ENCODE peak calls at places on chromosome 19, in six cellular contexts. One of them, this sample, is unnamed.

GRCh38 chr19:39915101-39915847 is 19.2 kb downstream of the FCGBP start:
- DNase-seq in SW480: no peak
- DNase-seq in stimulated activated CD4-positive, alpha-beta T cell treated with anti-CD3 and anti-CD28 coated beads, Interleukin-15, amount 100 ng/mL, for 1 hour: no peak
- DNase-seq in kidney epithelial cell: no peak
- DNase-seq in HEK293T: no peak
- DNase-seq in fibroblast of gingiva: no peak
- DNase-seq in this sample: no peak

GRCh38 chr19:58022283-58022660 is 11.6 kb upstream of the ZSCAN1 start:
- DNase-seq in SW480: no peak
- DNase-seq in stimulated activated CD4-positive, alpha-beta T cell treated with anti-CD3 and anti-CD28 coated beads, Interleukin-15, amount 100 ng/mL, for 1 hour: no peak
- DNase-seq in kidney epithelial cell: no peak
- DNase-seq in HEK293T: no peak
- DNase-seq in fibroblast of gingiva: no peak
- DNase-seq in this sample: no peak

GRCh38 chr19:34667349-34668076 is 9.4 kb downstream of the SCGB2B2 start:
- DNase-seq in SW480: no peak
- DNase-seq in stimulated activated CD4-positive, alpha-beta T cell treated with anti-CD3 and anti-CD28 coated beads, Interleukin-15, amount 100 ng/mL, for 1 hour: no peak
- DNase-seq in kidney epithelial cell: no peak
- DNase-seq in HEK293T: no peak
- DNase-seq in fibroblast of gingiva: peak
- DNase-seq in this sample: peak

GRCh38 chr19:8224394-8225145 is 15.4 kb downstream of the CERS4 start:
- DNase-seq in SW480: no peak
- DNase-seq in stimulated activated CD4-positive, alpha-beta T cell treated with anti-CD3 and anti-CD28 coated beads, Interleukin-15, amount 100 ng/mL, for 1 hour: no peak
- DNase-seq in kidney epithelial cell: no peak
- DNase-seq in HEK293T: no peak
- DNase-seq in fibroblast of gingiva: no peak
- DNase-seq in this sample: no peak

GRCh38 chr19:5947435-5947834 is 30.5 kb downstream of the RANBP3 start:
- DNase-seq in SW480: no peak
- DNase-seq in stimulated activated CD4-positive, alpha-beta T cell treated with anti-CD3 and anti-CD28 coated beads, Interleukin-15, amount 100 ng/mL, for 1 hour: no peak
- DNase-seq in kidney epithelial cell: no peak
- DNase-seq in HEK293T: no peak
- DNase-seq in fibroblast of gingiva: peak
- DNase-seq in this sample: no peak

GRCh38 chr19:3062165-3063105 is at the start of gene TLE5:
- DNase-seq in SW480: no peak
- DNase-seq in stimulated activated CD4-positive, alpha-beta T cell treated with anti-CD3 and anti-CD28 coated beads, Interleukin-15, amount 100 ng/mL, for 1 hour: peak
- DNase-seq in kidney epithelial cell: no peak
- DNase-seq in HEK293T: peak
- DNase-seq in fibroblast of gingiva: peak
- DNase-seq in this sample: peak

GRCh38 chr19:1987197-1988187 is 28.0 kb downstream of the BTBD2 start:
- DNase-seq in SW480: no peak
- DNase-seq in stimulated activated CD4-positive, alpha-beta T cell treated with anti-CD3 and anti-CD28 coated beads, Interleukin-15, amount 100 ng/mL, for 1 hour: no peak
- DNase-seq in kidney epithelial cell: no peak
- DNase-seq in HEK293T: no peak
- DNase-seq in fibroblast of gingiva: no peak
- DNase-seq in this sample: no peak

GRCh38 chr19:4291200-4291732 is 10.9 kb downstream of the TMIGD2 start:
- DNase-seq in SW480: no peak
- DNase-seq in stimulated activated CD4-positive, alpha-beta T cell treated with anti-CD3 and anti-CD28 coated beads, Interleukin-15, amount 100 ng/mL, for 1 hour: no peak
- DNase-seq in kidney epithelial cell: no peak
- DNase-seq in HEK293T: no peak
- DNase-seq in fibroblast of gingiva: no peak
- DNase-seq in this sample: no peak

GRCh38 chr19:19321143-19321577 is 531 bp downstream of the MAU2 start:
- DNase-seq in SW480: peak
- DNase-seq in stimulated activated CD4-positive, alpha-beta T cell treated with anti-CD3 and anti-CD28 coated beads, Interleukin-15, amount 100 ng/mL, for 1 hour: no peak
- DNase-seq in kidney epithelial cell: no peak
- DNase-seq in HEK293T: no peak
- DNase-seq in fibroblast of gingiva: no peak
- DNase-seq in this sample: no peak

GRCh38 chr19:14300281-14300680 is 81.0 kb upstream of the ADGRE5 start:
- DNase-seq in SW480: peak
- DNase-seq in stimulated activated CD4-positive, alpha-beta T cell treated with anti-CD3 and anti-CD28 coated beads, Interleukin-15, amount 100 ng/mL, for 1 hour: no peak
- DNase-seq in kidney epithelial cell: no peak
- DNase-seq in HEK293T: no peak
- DNase-seq in fibroblast of gingiva: no peak
- DNase-seq in this sample: no peak

GRCh38 chr19:7961930-7962626 is 18.6 kb upstream of the TIMM44 start:
- DNase-seq in SW480: no peak
- DNase-seq in stimulated activated CD4-positive, alpha-beta T cell treated with anti-CD3 and anti-CD28 coated beads, Interleukin-15, amount 100 ng/mL, for 1 hour: no peak
- DNase-seq in kidney epithelial cell: no peak
- DNase-seq in HEK293T: no peak
- DNase-seq in fibroblast of gingiva: no peak
- DNase-seq in this sample: no peak

GRCh38 chr19:38251564-38252051 is 4.6 kb downstream of the PPP1R14A start:
- DNase-seq in SW480: no peak
- DNase-seq in stimulated activated CD4-positive, alpha-beta T cell treated with anti-CD3 and anti-CD28 coated beads, Interleukin-15, amount 100 ng/mL, for 1 hour: no peak
- DNase-seq in kidney epithelial cell: no peak
- DNase-seq in HEK293T: no peak
- DNase-seq in fibroblast of gingiva: no peak
- DNase-seq in this sample: no peak

GRCh38 chr19:50796634-50797428 is 6.6 kb downstream of the ACP4 start:
- DNase-seq in SW480: no peak
- DNase-seq in stimulated activated CD4-positive, alpha-beta T cell treated with anti-CD3 and anti-CD28 coated beads, Interleukin-15, amount 100 ng/mL, for 1 hour: no peak
- DNase-seq in kidney epithelial cell: no peak
- DNase-seq in HEK293T: no peak
- DNase-seq in fibroblast of gingiva: no peak
- DNase-seq in this sample: no peak

GRCh38 chr19:5718579-5719273 is 1.2 kb downstream of the LONP1 start:
- DNase-seq in SW480: peak
- DNase-seq in stimulated activated CD4-positive, alpha-beta T cell treated with anti-CD3 and anti-CD28 coated beads, Interleukin-15, amount 100 ng/mL, for 1 hour: no peak
- DNase-seq in kidney epithelial cell: peak
- DNase-seq in HEK293T: no peak
- DNase-seq in fibroblast of gingiva: peak
- DNase-seq in this sample: peak

GRCh38 chr19:38617283-38617763 is 430 bp downstream of the MAP4K1 start:
- DNase-seq in SW480: no peak
- DNase-seq in stimulated activated CD4-positive, alpha-beta T cell treated with anti-CD3 and anti-CD28 coated beads, Interleukin-15, amount 100 ng/mL, for 1 hour: peak
- DNase-seq in kidney epithelial cell: no peak
- DNase-seq in HEK293T: no peak
- DNase-seq in fibroblast of gingiva: no peak
- DNase-seq in this sample: no peak

GRCh38 chr19:33207040-33207620 is 13.0 kb downstream of the LRP3 start:
- DNase-seq in SW480: no peak
- DNase-seq in stimulated activated CD4-positive, alpha-beta T cell treated with anti-CD3 and anti-CD28 coated beads, Interleukin-15, amount 100 ng/mL, for 1 hour: no peak
- DNase-seq in kidney epithelial cell: no peak
- DNase-seq in HEK293T: no peak
- DNase-seq in fibroblast of gingiva: no peak
- DNase-seq in this sample: no peak

GRCh38 chr19:50649433-50650391 is at the start of gene C19orf81:
- DNase-seq in SW480: peak
- DNase-seq in stimulated activated CD4-positive, alpha-beta T cell treated with anti-CD3 and anti-CD28 coated beads, Interleukin-15, amount 100 ng/mL, for 1 hour: no peak
- DNase-seq in kidney epithelial cell: no peak
- DNase-seq in HEK293T: peak
- DNase-seq in fibroblast of gingiva: no peak
- DNase-seq in this sample: peak

GRCh38 chr19:10339380-10339960 is at the start of gene ICAM3:
- DNase-seq in SW480: no peak
- DNase-seq in stimulated activated CD4-positive, alpha-beta T cell treated with anti-CD3 and anti-CD28 coated beads, Interleukin-15, amount 100 ng/mL, for 1 hour: peak
- DNase-seq in kidney epithelial cell: no peak
- DNase-seq in HEK293T: no peak
- DNase-seq in fibroblast of gingiva: no peak
- DNase-seq in this sample: no peak

GRCh38 chr19:48740705-48741030 is 258 bp upstream of the RASIP1 start:
- DNase-seq in SW480: no peak
- DNase-seq in stimulated activated CD4-positive, alpha-beta T cell treated with anti-CD3 and anti-CD28 coated beads, Interleukin-15, amount 100 ng/mL, for 1 hour: no peak
- DNase-seq in kidney epithelial cell: no peak
- DNase-seq in HEK293T: no peak
- DNase-seq in fibroblast of gingiva: no peak
- DNase-seq in this sample: no peak

GRCh38 chr19:17475541-17476115 is 5.3 kb downstream of the SLC27A1 start:
- DNase-seq in SW480: peak
- DNase-seq in stimulated activated CD4-positive, alpha-beta T cell treated with anti-CD3 and anti-CD28 coated beads, Interleukin-15, amount 100 ng/mL, for 1 hour: no peak
- DNase-seq in kidney epithelial cell: no peak
- DNase-seq in HEK293T: no peak
- DNase-seq in fibroblast of gingiva: peak
- DNase-seq in this sample: peak

GRCh38 chr19:10888421-10888866 is 17.1 kb downstream of the CARM1 start:
- DNase-seq in SW480: no peak
- DNase-seq in stimulated activated CD4-positive, alpha-beta T cell treated with anti-CD3 and anti-CD28 coated beads, Interleukin-15, amount 100 ng/mL, for 1 hour: no peak
- DNase-seq in kidney epithelial cell: no peak
- DNase-seq in HEK293T: no peak
- DNase-seq in fibroblast of gingiva: no peak
- DNase-seq in this sample: no peak

GRCh38 chr19:16016226-16017137 is 59.8 kb upstream of the TPM4 start:
- DNase-seq in SW480: no peak
- DNase-seq in stimulated activated CD4-positive, alpha-beta T cell treated with anti-CD3 and anti-CD28 coated beads, Interleukin-15, amount 100 ng/mL, for 1 hour: no peak
- DNase-seq in kidney epithelial cell: no peak
- DNase-seq in HEK293T: no peak
- DNase-seq in fibroblast of gingiva: no peak
- DNase-seq in this sample: no peak

GRCh38 chr19:15284091-15284490 is 48.2 kb downstream of the BRD4 start:
- DNase-seq in SW480: no peak
- DNase-seq in stimulated activated CD4-positive, alpha-beta T cell treated with anti-CD3 and anti-CD28 coated beads, Interleukin-15, amount 100 ng/mL, for 1 hour: no peak
- DNase-seq in kidney epithelial cell: no peak
- DNase-seq in HEK293T: no peak
- DNase-seq in fibroblast of gingiva: no peak
- DNase-seq in this sample: no peak

GRCh38 chr19:35355851-35356460 is 2.3 kb upstream of the FFAR3 start:
- DNase-seq in SW480: no peak
- DNase-seq in stimulated activated CD4-positive, alpha-beta T cell treated with anti-CD3 and anti-CD28 coated beads, Interleukin-15, amount 100 ng/mL, for 1 hour: no peak
- DNase-seq in kidney epithelial cell: no peak
- DNase-seq in HEK293T: no peak
- DNase-seq in fibroblast of gingiva: no peak
- DNase-seq in this sample: no peak

GRCh38 chr19:38149597-38149996 is 74.4 kb downstream of the DPF1 start:
- DNase-seq in SW480: no peak
- DNase-seq in stimulated activated CD4-positive, alpha-beta T cell treated with anti-CD3 and anti-CD28 coated beads, Interleukin-15, amount 100 ng/mL, for 1 hour: no peak
- DNase-seq in kidney epithelial cell: no peak
- DNase-seq in HEK293T: peak
- DNase-seq in fibroblast of gingiva: no peak
- DNase-seq in this sample: peak

GRCh38 chr19:2243274-2244121 is 5.6 kb upstream of the AMH start:
- DNase-seq in SW480: no peak
- DNase-seq in stimulated activated CD4-positive, alpha-beta T cell treated with anti-CD3 and anti-CD28 coated beads, Interleukin-15, amount 100 ng/mL, for 1 hour: no peak
- DNase-seq in kidney epithelial cell: no peak
- DNase-seq in HEK293T: no peak
- DNase-seq in fibroblast of gingiva: no peak
- DNase-seq in this sample: no peak

GRCh38 chr19:48962029-48962848 is 2.9 kb upstream of the FTL start:
- DNase-seq in SW480: peak
- DNase-seq in stimulated activated CD4-positive, alpha-beta T cell treated with anti-CD3 and anti-CD28 coated beads, Interleukin-15, amount 100 ng/mL, for 1 hour: peak
- DNase-seq in kidney epithelial cell: no peak
- DNase-seq in HEK293T: no peak
- DNase-seq in fibroblast of gingiva: peak
- DNase-seq in this sample: peak

GRCh38 chr19:2041686-2042484 is 9.2 kb downstream of the MKNK2 start:
- DNase-seq in SW480: peak
- DNase-seq in stimulated activated CD4-positive, alpha-beta T cell treated with anti-CD3 and anti-CD28 coated beads, Interleukin-15, amount 100 ng/mL, for 1 hour: peak
- DNase-seq in kidney epithelial cell: peak
- DNase-seq in HEK293T: peak
- DNase-seq in fibroblast of gingiva: peak
- DNase-seq in this sample: peak

This sample was measured in EL.